ENCODE peak calls at places on chromosomes 6 and 20, in six cellular contexts. N, F, O, Y, D and X are unnamed samples.

GRCh38 chr6:13914346-13914745 is 10.4 kb upstream of the RNF182 start:
- DNase-seq in N (no peak), F (peak), O (no peak), Y (no peak), D (no peak), X (no peak)

GRCh38 chr6:106128981-106129761 is 43.0 kb downstream of the PRDM1 start:
- DNase-seq in N (no peak), F (no peak), O (no peak), Y (no peak), D (no peak), X (no peak)

GRCh38 chr20:24672181-24672880 is 202.9 kb downstream of the SYNDIG1 start:
- DNase-seq in N (no peak), F (no peak), O (no peak), Y (no peak), D (no peak), X (no peak)

GRCh38 chr6:158321960-158322359 is 9.7 kb downstream of the TULP4 start:
- DNase-seq in N (no peak), F (no peak), O (no peak), Y (no peak), D (no peak), X (peak)

GRCh38 chr6:43246301-43247114 is 3.2 kb downstream of the TTBK1 start:
- DNase-seq in N (no peak), F (peak), O (no peak), Y (peak), D (no peak), X (no peak)

GRCh38 chr6:118080547-118080946 is 173.5 kb downstream of the SLC35F1 start:
- DNase-seq in N (no peak), F (no peak), O (no peak), Y (no peak), D (no peak), X (no peak)

GRCh38 chr6:27605401-27606342 is 132.8 kb upstream of the ZNF184 start:
- DNase-seq in N (no peak), F (peak), O (no peak), Y (no peak), D (no peak), X (no peak)

GRCh38 chr6:85866373-85866740 is 223.7 kb upstream of the SYNCRIP start:
- DNase-seq in N (no peak), F (no peak), O (no peak), Y (no peak), D (no peak), X (no peak)

GRCh38 chr6:28981391-28981832 is 23.7 kb downstream of the ZNF311 start:
- DNase-seq in N (peak), F (peak), O (peak), Y (peak), D (peak), X (peak)

GRCh38 chr6:109056661-109057060 is 38.0 kb downstream of the SESN1 start:
- DNase-seq in N (no peak), F (no peak), O (no peak), Y (no peak), D (no peak), X (no peak)

GRCh38 chr6:119902681-119903080 is 553.1 kb upstream of the MAN1A1 start:
- DNase-seq in N (no peak), F (no peak), O (no peak), Y (no peak), D (no peak), X (no peak)

GRCh38 chr20:57612436-57612835 is 7.8 kb downstream of the ZBP1 start:
- DNase-seq in N (no peak), F (no peak), O (no peak), Y (no peak), D (no peak), X (no peak)

GRCh38 chr20:60780388-60781025 is 471.6 kb upstream of the CDH4 start:
- DNase-seq in N (no peak), F (no peak), O (no peak), Y (no peak), D (no peak), X (no peak)

GRCh38 chr6:170516783-170517616 is 36.1 kb downstream of the PSMB1 start:
- DNase-seq in N (peak), F (peak), O (peak), Y (peak), D (peak), X (peak)

GRCh38 chr6:27582928-27583725 is 110.2 kb upstream of the ZNF184 start:
- DNase-seq in N (no peak), F (peak), O (no peak), Y (no peak), D (peak), X (no peak)

GRCh38 chr6:113739066-113739655 is 118.0 kb upstream of the MARCKS start:
- DNase-seq in N (no peak), F (no peak), O (no peak), Y (no peak), D (no peak), X (no peak)

GRCh38 chr20:51797357-51798025 is 4.8 kb downstream of the SALL4 start:
- DNase-seq in N (no peak), F (no peak), O (no peak), Y (no peak), D (no peak), X (no peak)

GRCh38 chr20:63306673-63307537 is 13.9 kb downstream of the COL20A1 start:
- DNase-seq in N (no peak), F (no peak), O (no peak), Y (no peak), D (no peak), X (no peak)

GRCh38 chr6:135750081-135750480 is 101.4 kb upstream of the PDE7B start:
- DNase-seq in N (no peak), F (no peak), O (no peak), Y (no peak), D (no peak), X (no peak)

GRCh38 chr6:69866351-69867074 is at the start of gene COL19A1:
- DNase-seq in N (peak), F (no peak), O (no peak), Y (peak), D (no peak), X (no peak)

GRCh38 chr20:17742426-17743130 is 42.8 kb downstream of the BANF2 start:
- DNase-seq in N (no peak), F (no peak), O (no peak), Y (no peak), D (no peak), X (no peak)

GRCh38 chr6:37347177-37348145 is 6.3 kb upstream of the RNF8 start:
- DNase-seq in N (no peak), F (no peak), O (no peak), Y (no peak), D (no peak), X (no peak)

GRCh38 chr20:57738484-57738883 is 28.7 kb upstream of the PMEPA1 start:
- DNase-seq in N (no peak), F (no peak), O (no peak), Y (no peak), D (no peak), X (no peak)

GRCh38 chr6:16294371-16294770 is 56.0 kb downstream of the GMPR start:
- DNase-seq in N (no peak), F (no peak), O (no peak), Y (no peak), D (no peak), X (no peak)

GRCh38 chr6:165825416-165825815 is 162.4 kb upstream of the PDE10A start:
- DNase-seq in N (no peak), F (no peak), O (no peak), Y (no peak), D (no peak), X (no peak)

GRCh38 chr6:2990932-2991506 is 8.7 kb upstream of the NQO2 start:
- DNase-seq in N (no peak), F (no peak), O (no peak), Y (no peak), D (no peak), X (no peak)

GRCh38 chr6:14977747-14978382 is 268.0 kb upstream of the JARID2 start:
- DNase-seq in N (no peak), F (no peak), O (no peak), Y (no peak), D (no peak), X (no peak)

GRCh38 chr6:169843991-169844390 is 92.6 kb downstream of the ERMARD start:
- DNase-seq in N (no peak), F (no peak), O (no peak), Y (no peak), D (no peak), X (no peak)

GRCh38 chr20:53763707-53764415 is 170.2 kb upstream of the ZNF217 start:
- DNase-seq in N (no peak), F (no peak), O (no peak), Y (no peak), D (no peak), X (no peak)